ENCODE peak calls at places on chromosomes 13 and 19, in five cellular contexts. D is foreskin fibroblast; P is LoVo; W is NCI-H69; G is CD4-positive, alpha-beta T cell. C is an unnamed sample.

GRCh38 chr13:95258619-95259194 is 42.5 kb downstream of the ABCC4 start:
- DNase-seq in D (peak), P (no peak), W (no peak), G (no peak), C (no peak)

GRCh38 chr13:30398601-30399072 is 23.7 kb upstream of the UBE2L5 start:
- DNase-seq in D (peak), P (no peak), W (no peak), G (no peak), C (no peak)

GRCh38 chr13:35455022-35455421 is 21.5 kb downstream of the MAB21L1 start:
- DNase-seq in D (no peak), P (no peak), W (no peak), G (no peak), C (no peak)

GRCh38 chr19:18995804-18996241 is 37.5 kb downstream of the SUGP2 start:
- DNase-seq in D (peak), P (no peak), W (peak), G (no peak), C (peak)

GRCh38 chr13:52847682-52848432 is 583 bp downstream of the PCDH8 start:
- DNase-seq in D (no peak), P (no peak), W (no peak), G (no peak), C (no peak)

GRCh38 chr19:927044-927706 is 1.3 kb downstream of the ARID3A start:
- DNase-seq in D (peak), P (no peak), W (peak), G (no peak), C (peak)

GRCh38 chr13:24050292-24050711 is 110.2 kb upstream of the SPATA13 start:
- DNase-seq in D (peak), P (no peak), W (no peak), G (no peak), C (no peak)

GRCh38 chr19:15394426-15394825 is 14.8 kb upstream of the AKAP8 start:
- DNase-seq in D (no peak), P (no peak), W (no peak), G (no peak), C (no peak)

GRCh38 chr13:70580825-70581224 is 472.6 kb upstream of the KLHL1 start:
- DNase-seq in D (no peak), P (no peak), W (no peak), G (no peak), C (no peak)

GRCh38 chr19:2624537-2625091 is 77.9 kb downstream of the GNG7 start:
- DNase-seq in D (no peak), P (no peak), W (peak), G (no peak), C (no peak)

GRCh38 chr19:23531976-23532375 is 136.7 kb upstream of the ZNF91 start:
- DNase-seq in D (no peak), P (no peak), W (no peak), G (no peak), C (no peak)

GRCh38 chr19:5005096-5005495 is 36.2 kb downstream of the KDM4B start:
- DNase-seq in D (no peak), P (no peak), W (no peak), G (no peak), C (no peak)

GRCh38 chr19:53102701-53103140 is 501 bp downstream of the ZNF160 start:
- DNase-seq in D (peak), P (peak), W (peak), G (no peak), C (no peak)

GRCh38 chr19:30448386-30449130 is 76.4 kb downstream of the ZNF536 start:
- DNase-seq in D (peak), P (no peak), W (no peak), G (no peak), C (no peak)

GRCh38 chr13:27920677-27921420 is 1.0 kb downstream of the PDX1 start:
- DNase-seq in D (peak), P (no peak), W (peak), G (no peak), C (no peak)

GRCh38 chr13:23617551-23618014 is 47.4 kb downstream of the TNFRSF19 start:
- DNase-seq in D (peak), P (no peak), W (no peak), G (no peak), C (peak)

GRCh38 chr13:67769063-67769986 is 539.2 kb upstream of the PCDH9 start:
- DNase-seq in D (no peak), P (no peak), W (no peak), G (no peak), C (no peak)

GRCh38 chr13:24074687-24075086 is 85.8 kb upstream of the SPATA13 start:
- DNase-seq in D (no peak), P (no peak), W (no peak), G (no peak), C (peak)

GRCh38 chr19:33465834-33466233 is 55.8 kb downstream of the PEPD start:
- DNase-seq in D (no peak), P (no peak), W (peak), G (no peak), C (no peak)

GRCh38 chr19:56912406-56912805 is 71.9 kb upstream of the PEG3 start:
- DNase-seq in D (no peak), P (no peak), W (no peak), G (no peak), C (no peak)

GRCh38 chr19:3849787-3850186 is 19.1 kb downstream of the ZFR2 start:
- DNase-seq in D (no peak), P (no peak), W (no peak), G (no peak), C (no peak)

GRCh38 chr19:53037101-53038097 is 7.1 kb upstream of the ERVV-2 start:
- DNase-seq in D (peak), P (no peak), W (peak), G (no peak), C (peak)

GRCh38 chr19:56273563-56274117 is 1.1 kb downstream of the EDDM13 start:
- DNase-seq in D (peak), P (no peak), W (peak), G (no peak), C (no peak)